ENCODE peak calls at places on chromosome 3, in eight cellular contexts. Y is adipocyte; X is cardiac muscle cell; L is psoas muscle; S is NT2/D1; W is CD4-positive, CD25-positive, alpha-beta regulatory T cell; Q is BE2C; Z is PC-3. U is an unnamed sample.
A peak's percentile ranks its signal among the peaks of the same experiment; 100 is the strongest.

GRCh38 chr3:83523470-83524073 is 1435.2 kb upstream of the CADM2 start:
- DNase-seq in W (no peak), X (peak; percentile 39), Q (peak; percentile 61), L (no peak), Z (peak; percentile 84), Y (peak; percentile 4), S (peak; percentile 82), U (peak; percentile 28)

GRCh38 chr3:136728918-136729317 is 23.3 kb downstream of the STAG1 start:
- DNase-seq in Q (no peak), W (no peak), L (no peak), X (peak; percentile 76), S (peak; percentile 16), Y (peak; percentile 79), Z (no peak), U (no peak)

GRCh38 chr3:115239717-115240116 is 92.6 kb upstream of the ZBTB20 start:
- DNase-seq in X (peak; percentile 90), Y (peak; percentile 76), L (peak; percentile 33), Q (peak; percentile 84), S (no peak), W (no peak), Z (peak; percentile 95), U (no peak)

GRCh38 chr3:151425640-151426336 is 35.1 kb downstream of the IGSF10 start:
- DNase-seq in W (no peak), X (no peak), Z (no peak), S (no peak), Y (peak; percentile 19), Q (no peak), L (no peak), U (no peak)

GRCh38 chr3:192063570-192063969 is 602.6 kb downstream of the PYDC2 start:
- DNase-seq in Y (no peak), Q (peak; percentile 16), S (no peak), W (no peak), Z (no peak), X (peak; percentile 3), L (peak; percentile 17), U (peak; percentile 18)

GRCh38 chr3:4343258-4343657 is 40.1 kb downstream of the SETMAR start:
- DNase-seq in Y (peak; percentile 63), S (no peak), L (no peak), Q (no peak), W (no peak), X (no peak), Z (no peak), U (no peak)

GRCh38 chr3:141047168-141047567 is 4.0 kb upstream of the SPSB4 start:
- DNase-seq in Y (no peak), X (no peak), S (no peak), L (no peak), W (no peak), Q (no peak), Z (peak; percentile 6), U (no peak)

GRCh38 chr3:58210761-58211477 is at the start of gene DNASE1L3:
- DNase-seq in L (no peak), Q (no peak), Z (no peak), Y (no peak), X (peak; percentile 54), W (no peak), S (no peak), U (no peak)

GRCh38 chr3:58370407-58370806 is 37.7 kb downstream of the PXK start:
- DNase-seq in Y (no peak), Z (no peak), L (no peak), X (no peak), Q (no peak), W (no peak), S (no peak), U (no peak)

GRCh38 chr3:155859859-155860258 is 5.6 kb upstream of the SLC33A1 start:
- DNase-seq in L (no peak), X (peak; percentile 52), Z (peak; percentile 42), Q (no peak), W (no peak), S (no peak), Y (peak; percentile 60), U (no peak)

GRCh38 chr3:62521464-62522105 is 148.2 kb upstream of the FEZF2 start:
- DNase-seq in Z (no peak), Q (no peak), S (no peak), X (no peak), Y (no peak), W (no peak), L (no peak), U (no peak)

GRCh38 chr3:156761007-156761406 is 65.1 kb upstream of the LEKR1 start:
- DNase-seq in S (no peak), X (no peak), Q (no peak), W (no peak), L (no peak), Z (no peak), Y (no peak), U (no peak)

GRCh38 chr3:186083746-186084145 is 25.1 kb downstream of the ETV5 start:
- DNase-seq in L (no peak), Y (no peak), X (peak; percentile 15), W (no peak), Q (no peak), S (no peak), Z (no peak), U (no peak)

GRCh38 chr3:64270861-64271260 is 45.6 kb upstream of the PRICKLE2 start:
- DNase-seq in X (no peak), W (no peak), Q (no peak), Z (no peak), S (no peak), Y (no peak), L (no peak), U (no peak)

GRCh38 chr3:95217661-95218060 is 1154.8 kb downstream of the NSUN3 start:
- DNase-seq in Z (no peak), Y (no peak), W (no peak), Q (no peak), S (no peak), X (no peak), L (no peak), U (no peak)

GRCh38 chr3:38549486-38549885 is 53.3 kb downstream of the EXOG start:
- DNase-seq in X (no peak), L (no peak), S (no peak), Q (no peak), Y (no peak), Z (no peak), W (no peak), U (no peak)

GRCh38 chr3:191065183-191065805 is 133.7 kb upstream of the OSTN start:
- DNase-seq in Y (peak; percentile 48), Q (no peak), X (peak; percentile 38), Z (peak; percentile 69), S (no peak), L (no peak), W (no peak), U (no peak)

GRCh38 chr3:149646181-149646766 is 11.6 kb downstream of the WWTR1 start:
- DNase-seq in X (no peak), S (no peak), Q (no peak), L (no peak), Y (no peak), W (no peak), Z (peak; percentile 89), U (no peak)

GRCh38 chr3:131561511-131561910 is 58.7 kb upstream of the MRPL3 start:
- DNase-seq in W (no peak), Y (peak; percentile 7), Q (no peak), Z (no peak), X (peak; percentile 46), L (no peak), S (no peak), U (no peak)

GRCh38 chr3:80770106-80771079 is 991.1 kb downstream of the GBE1 start:
- DNase-seq in W (no peak), L (no peak), Y (no peak), Q (no peak), X (peak; percentile 9), S (peak; percentile 63), Z (peak; percentile 86), U (no peak)

GRCh38 chr3:98954806-98955205 is 53.3 kb upstream of the DCBLD2 start:
- DNase-seq in L (no peak), S (no peak), Y (peak; percentile 34), W (no peak), X (no peak), Q (no peak), Z (peak; percentile 87), U (no peak)

GRCh38 chr3:5160926-5161858 is 26.3 kb upstream of the EDEM1 start:
- DNase-seq in W (no peak), Z (peak; percentile 62), L (no peak), Y (peak; percentile 49), X (no peak), S (no peak), Q (no peak), U (no peak)

GRCh38 chr3:16249336-16249735 is 15.4 kb downstream of the DPH3 start:
- DNase-seq in S (peak; percentile 73), W (no peak), Z (peak; percentile 60), X (peak; percentile 47), Q (peak; percentile 33), Y (peak; percentile 33), L (no peak), U (peak; percentile 64)

GRCh38 chr3:52401551-52401950 is 43.4 kb downstream of the SEMA3G start:
- DNase-seq in Y (no peak), L (no peak), W (no peak), Z (no peak), Q (no peak), X (no peak), S (no peak), U (peak; percentile 32)
- H3K36me3 ChIP-seq in Y (peaks cover 64% of the 10 kb centered on the region), L (peaks cover 8% of the 10 kb centered on the region), W (peaks cover 76% of the 10 kb centered on the region), Z (peaks cover 49% of the 10 kb centered on the region), Q (peaks cover under 1% of the 10 kb centered on the region), X (peaks cover 41% of the 10 kb centered on the region), S (peaks cover 78% of the 10 kb centered on the region), U (peaks cover 37% of the 10 kb centered on the region)

DNA sequence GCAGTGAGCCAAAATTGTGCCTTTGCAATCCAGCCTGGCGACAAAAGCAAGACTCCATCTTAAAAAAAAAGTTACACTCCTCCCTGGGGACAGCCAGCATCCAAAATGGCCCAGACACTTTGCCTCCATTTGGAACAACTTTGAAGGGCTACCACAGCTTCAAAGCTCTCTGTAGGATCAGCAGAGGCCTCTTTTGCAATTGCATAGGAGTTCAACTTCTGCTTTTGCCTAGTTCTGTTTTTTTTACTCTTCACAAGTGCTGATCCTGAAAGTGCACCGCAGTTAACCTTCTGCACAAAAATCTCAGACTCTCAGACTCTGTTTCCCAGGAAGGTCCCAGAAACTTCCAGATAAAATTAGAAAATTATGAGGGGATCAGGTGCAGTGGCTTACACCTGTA is 25.2 kb upstream of the SLC4A7 start:
- DNase-seq in Q (no peak), Y (no peak), Z (no peak), W (no peak), L (no peak), S (no peak), X (no peak), U (no peak)
- H3K27me3 ChIP-seq in Q (no peaks in the 10 kb centered on the region), Y (no peaks in the 10 kb centered on the region), Z (no peaks in the 10 kb centered on the region), W (no peaks in the 10 kb centered on the region), L (no peaks in the 10 kb centered on the region), S (no peaks in the 10 kb centered on the region), X (no peaks in the 10 kb centered on the region), U (no peaks in the 10 kb centered on the region)

DNA sequence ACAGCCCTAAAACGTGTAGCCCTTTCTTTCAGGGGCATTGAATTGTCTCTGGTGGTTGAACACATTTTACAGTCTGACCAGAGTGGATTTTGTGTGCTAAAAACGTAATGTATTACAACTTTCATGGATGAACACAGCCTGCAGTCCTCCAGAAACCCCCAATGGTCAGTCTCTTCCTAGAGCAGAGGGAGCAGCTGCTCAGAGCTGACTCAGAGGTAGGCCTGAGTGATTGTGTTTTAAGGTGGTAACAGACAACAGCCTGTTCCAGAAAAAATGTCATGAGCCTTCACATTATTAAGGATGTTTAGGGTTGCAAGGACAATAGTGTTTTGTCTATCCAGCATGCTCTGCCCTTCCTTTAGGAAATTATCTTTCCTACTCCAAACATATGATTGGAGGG is 34.5 kb upstream of the CTNNB1 start:
- DNase-seq in L (no peak), Q (no peak), X (no peak), Y (no peak), W (no peak), Z (no peak), S (no peak), U (no peak)
- H3K36me3 ChIP-seq in L (no peaks in the 10 kb centered on the region), Q (no peaks in the 10 kb centered on the region), X (no peaks in the 10 kb centered on the region), Y (no peaks in the 10 kb centered on the region), W (no peaks in the 10 kb centered on the region), Z (no peaks in the 10 kb centered on the region), S (no peaks in the 10 kb centered on the region), U (no peaks in the 10 kb centered on the region)

GRCh38 chr3:171328419-171329082 is 131.7 kb downstream of the TNIK start:
- DNase-seq in X (peak; percentile 47), Z (peak; percentile 48), L (no peak), Y (peak; percentile 29), W (peak; percentile 21), S (no peak), Q (peak; percentile 33), U (no peak)
- H3K27me3 ChIP-seq in X (no peaks in the 10 kb centered on the region), Z (no peaks in the 10 kb centered on the region), L (no peaks in the 10 kb centered on the region), Y (no peaks in the 10 kb centered on the region), W (no peaks in the 10 kb centered on the region), S (no peaks in the 10 kb centered on the region), Q (no peaks in the 10 kb centered on the region), U (no peaks in the 10 kb centered on the region)

U was measured in H7.